ENCODE peak calls at places on chromosome 21, in ten cellular contexts. W is heart left ventricle; B is NB4; S is stomach; G is stimulated activated CD4-positive, alpha-beta T cell treated with anti-CD3 and anti-CD28 coated beads, TNF-alpha, amount 100 ng/mL, for 1 hour; K is astrocyte of the spinal cord; T is amniotic stem cell; I is activated CD4-positive, alpha-beta T cell treated with anti-CD3 and anti-CD28 coated beads, Interleukin-2, amount 50 U/mL, for 1 hour; M is posterior vena cava; U is bronchial epithelial cell. O is an unnamed sample.
A peak's percentile ranks its signal among the peaks of the same experiment; 100 is the strongest.

GRCh38 chr21:31952828-31953227 is 80.0 kb downstream of the HUNK start:
- DNase-seq in W (no peak), B (no peak), S (no peak), G (no peak), K (no peak), T (peak; percentile 9), I (no peak), M (no peak), U (no peak), O (no peak)

GRCh38 chr21:16588433-16588860 is 858.7 kb downstream of the USP25 start:
- DNase-seq in W (peak; percentile 74), B (no peak), S (peak; percentile 31), G (no peak), K (peak; percentile 81), T (peak; percentile 75), I (no peak), M (peak; percentile 86), U (peak; percentile 82), O (no peak)

GRCh38 chr21:43193651-43194302 is 25.0 kb downstream of the CRYAA start:
- DNase-seq in W (peak; percentile 64), B (peak; percentile 77), S (no peak), G (no peak), K (peak; percentile 76), T (peak; percentile 25), I (no peak), M (peak; percentile 71), U (peak; percentile 91), O (no peak)

GRCh38 chr21:28872218-28872617 is 120.5 kb downstream of the LTN1 start:
- DNase-seq in W (no peak), B (no peak), S (no peak), G (no peak), K (no peak), T (no peak), I (no peak), M (no peak), U (peak; percentile 86), O (no peak)

GRCh38 chr21:36661511-36662309 is 37.2 kb upstream of the SIM2 start:
- DNase-seq in W (peak; percentile 42), B (peak; percentile 14), S (peak; percentile 40), G (no peak), K (peak; percentile 29), T (no peak), I (no peak), M (no peak), U (peak; percentile 27), O (peak; percentile 73)

GRCh38 chr21:42112857-42113256 is 41.7 kb downstream of the UMODL1 start:
- DNase-seq in W (no peak), B (no peak), S (no peak), G (no peak), K (peak; percentile 19), T (peak; percentile 27), I (no peak), M (no peak), U (no peak), O (no peak)

GRCh38 chr21:44449473-44450363 is 5.6 kb upstream of the LRRC3 start:
- DNase-seq in W (no peak), B (no peak), S (no peak), G (no peak), K (no peak), T (no peak), I (no peak), M (peak; percentile 82), U (no peak), O (peak; percentile 42)

GRCh38 chr21:36701912-36702621 is 3.2 kb downstream of the SIM2 start:
- DNase-seq in W (no peak), B (no peak), S (no peak), G (no peak), K (no peak), T (no peak), I (no peak), M (no peak), U (no peak), O (no peak)

GRCh38 chr21:45951676-45952075 is 29.9 kb upstream of the COL6A1 start:
- DNase-seq in W (peak; percentile 23), B (no peak), S (no peak), G (no peak), K (no peak), T (no peak), I (no peak), M (no peak), U (no peak), O (no peak)

GRCh38 chr21:33196956-33197374 is 32.8 kb upstream of the IFNAR2 start:
- DNase-seq in W (peak; percentile 76), B (peak; percentile 76), S (peak; percentile 59), G (peak; percentile 16), K (peak; percentile 56), T (peak; percentile 32), I (peak; percentile 37), M (no peak), U (peak; percentile 58), O (peak; percentile 30)